ENCODE peak calls at places on chromosomes 13 and 19, in eight cellular contexts. One of them, this sample, is unnamed.

GRCh38 chr13:83881917-83882625 is at the start of gene SLITRK1:
- DNase-seq in type B pancreatic cell: peak; percentile 88
- DNase-seq in pancreas: peak; percentile 84
- DNase-seq in tibial artery: no peak
- DNase-seq in endothelial cell: peak; percentile 96
- DNase-seq in stomach: no peak
- DNase-seq in Calu3: no peak
- DNase-seq in fibroblast of the aortic adventitia: peak; percentile 63
- DNase-seq in this sample: peak; percentile 79

GRCh38 chr13:60759499-60759898 is 362.5 kb downstream of the TDRD3 start:
- DNase-seq in type B pancreatic cell: no peak
- DNase-seq in fibroblast of the aortic adventitia: peak; percentile 4
- DNase-seq in tibial artery: no peak
- DNase-seq in pancreas: peak; percentile 48
- DNase-seq in endothelial cell: peak; percentile 46
- DNase-seq in stomach: peak; percentile 78
- DNase-seq in Calu3: peak; percentile 5
- DNase-seq in this sample: no peak

GRCh38 chr13:51638497-51638871 is 54.2 kb downstream of the WDFY2 start:
- DNase-seq in pancreas: no peak
- DNase-seq in endothelial cell: no peak
- DNase-seq in stomach: no peak
- DNase-seq in Calu3: no peak
- DNase-seq in fibroblast of the aortic adventitia: peak; percentile 63
- DNase-seq in type B pancreatic cell: no peak
- DNase-seq in tibial artery: no peak
- DNase-seq in this sample: no peak

GRCh38 chr13:60584976-60585375 is 188.0 kb downstream of the TDRD3 start:
- DNase-seq in type B pancreatic cell: no peak
- DNase-seq in endothelial cell: no peak
- DNase-seq in tibial artery: peak; percentile 28
- DNase-seq in Calu3: no peak
- DNase-seq in fibroblast of the aortic adventitia: peak; percentile 37
- DNase-seq in stomach: no peak
- DNase-seq in pancreas: no peak
- DNase-seq in this sample: peak; percentile 38

GRCh38 chr13:99376132-99376531 is 68.9 kb upstream of the GPR183 start:
- DNase-seq in pancreas: no peak
- DNase-seq in stomach: no peak
- DNase-seq in type B pancreatic cell: no peak
- DNase-seq in endothelial cell: no peak
- DNase-seq in fibroblast of the aortic adventitia: no peak
- DNase-seq in tibial artery: peak; percentile 44
- DNase-seq in Calu3: no peak
- DNase-seq in this sample: no peak

GRCh38 chr13:76812206-76812882 is 73.9 kb downstream of the KCTD12 start:
- DNase-seq in type B pancreatic cell: no peak
- DNase-seq in fibroblast of the aortic adventitia: peak; percentile 91
- DNase-seq in Calu3: no peak
- DNase-seq in stomach: no peak
- DNase-seq in endothelial cell: no peak
- DNase-seq in pancreas: no peak
- DNase-seq in tibial artery: peak; percentile 65
- DNase-seq in this sample: peak; percentile 28

GRCh38 chr19:10137751-10138682 is 18.3 kb upstream of the EIF3G start:
- DNase-seq in pancreas: no peak
- DNase-seq in endothelial cell: no peak
- DNase-seq in fibroblast of the aortic adventitia: no peak
- DNase-seq in stomach: no peak
- DNase-seq in type B pancreatic cell: no peak
- DNase-seq in tibial artery: no peak
- DNase-seq in Calu3: no peak
- DNase-seq in this sample: no peak

GRCh38 chr13:94233401-94233800 is 246.1 kb downstream of the DCT start:
- DNase-seq in fibroblast of the aortic adventitia: peak; percentile 95
- DNase-seq in pancreas: no peak
- DNase-seq in type B pancreatic cell: no peak
- DNase-seq in Calu3: no peak
- DNase-seq in tibial artery: peak; percentile 25
- DNase-seq in endothelial cell: no peak
- DNase-seq in stomach: no peak
- DNase-seq in this sample: no peak

GRCh38 chr13:96994030-96994848 is at the start of gene OXGR1:
- DNase-seq in endothelial cell: no peak
- DNase-seq in fibroblast of the aortic adventitia: no peak
- DNase-seq in pancreas: no peak
- DNase-seq in tibial artery: no peak
- DNase-seq in stomach: no peak
- DNase-seq in type B pancreatic cell: no peak
- DNase-seq in Calu3: no peak
- DNase-seq in this sample: peak; percentile 19

GRCh38 chr13:36328821-36329220 is 17.4 kb downstream of the SPART start:
- DNase-seq in type B pancreatic cell: no peak
- DNase-seq in stomach: no peak
- DNase-seq in pancreas: no peak
- DNase-seq in fibroblast of the aortic adventitia: no peak
- DNase-seq in Calu3: no peak
- DNase-seq in endothelial cell: no peak
- DNase-seq in tibial artery: no peak
- DNase-seq in this sample: no peak

GRCh38 chr19:13396256-13397080 is 109.8 kb downstream of the CACNA1A start:
- DNase-seq in pancreas: peak; percentile 30
- DNase-seq in Calu3: peak; percentile 16
- DNase-seq in tibial artery: peak; percentile 51
- DNase-seq in type B pancreatic cell: no peak
- DNase-seq in endothelial cell: peak; percentile 64
- DNase-seq in fibroblast of the aortic adventitia: peak; percentile 74
- DNase-seq in stomach: no peak
- DNase-seq in this sample: peak; percentile 73

GRCh38 chr19:5444431-5444830 is 10.8 kb upstream of the ZNRF4 start:
- DNase-seq in endothelial cell: no peak
- DNase-seq in Calu3: no peak
- DNase-seq in stomach: no peak
- DNase-seq in type B pancreatic cell: no peak
- DNase-seq in fibroblast of the aortic adventitia: no peak
- DNase-seq in pancreas: no peak
- DNase-seq in tibial artery: no peak
- DNase-seq in this sample: no peak

GRCh38 chr19:23991170-23991569 is 76.5 kb downstream of the ZNF726 start:
- DNase-seq in fibroblast of the aortic adventitia: peak; percentile 4
- DNase-seq in type B pancreatic cell: no peak
- DNase-seq in tibial artery: no peak
- DNase-seq in stomach: peak; percentile 83
- DNase-seq in pancreas: peak; percentile 16
- DNase-seq in Calu3: peak; percentile 27
- DNase-seq in endothelial cell: no peak
- DNase-seq in this sample: no peak

GRCh38 chr13:43572601-43573360 is 214.0 kb downstream of the ENOX1 start:
- DNase-seq in stomach: no peak
- DNase-seq in Calu3: no peak
- DNase-seq in type B pancreatic cell: no peak
- DNase-seq in endothelial cell: no peak
- DNase-seq in fibroblast of the aortic adventitia: peak; percentile 21
- DNase-seq in tibial artery: no peak
- DNase-seq in pancreas: no peak
- DNase-seq in this sample: no peak

GRCh38 chr13:79522583-79522982 is 41.6 kb downstream of the NDFIP2 start:
- DNase-seq in Calu3: no peak
- DNase-seq in stomach: no peak
- DNase-seq in type B pancreatic cell: no peak
- DNase-seq in tibial artery: no peak
- DNase-seq in endothelial cell: no peak
- DNase-seq in pancreas: no peak
- DNase-seq in fibroblast of the aortic adventitia: peak; percentile 41
- DNase-seq in this sample: no peak

GRCh38 chr19:4861147-4861546 is 6.3 kb downstream of the PLIN3 start:
- DNase-seq in tibial artery: no peak
- DNase-seq in pancreas: no peak
- DNase-seq in endothelial cell: no peak
- DNase-seq in Calu3: peak; percentile 76
- DNase-seq in fibroblast of the aortic adventitia: no peak
- DNase-seq in type B pancreatic cell: no peak
- DNase-seq in stomach: peak; percentile 58
- DNase-seq in this sample: no peak

DNA sequence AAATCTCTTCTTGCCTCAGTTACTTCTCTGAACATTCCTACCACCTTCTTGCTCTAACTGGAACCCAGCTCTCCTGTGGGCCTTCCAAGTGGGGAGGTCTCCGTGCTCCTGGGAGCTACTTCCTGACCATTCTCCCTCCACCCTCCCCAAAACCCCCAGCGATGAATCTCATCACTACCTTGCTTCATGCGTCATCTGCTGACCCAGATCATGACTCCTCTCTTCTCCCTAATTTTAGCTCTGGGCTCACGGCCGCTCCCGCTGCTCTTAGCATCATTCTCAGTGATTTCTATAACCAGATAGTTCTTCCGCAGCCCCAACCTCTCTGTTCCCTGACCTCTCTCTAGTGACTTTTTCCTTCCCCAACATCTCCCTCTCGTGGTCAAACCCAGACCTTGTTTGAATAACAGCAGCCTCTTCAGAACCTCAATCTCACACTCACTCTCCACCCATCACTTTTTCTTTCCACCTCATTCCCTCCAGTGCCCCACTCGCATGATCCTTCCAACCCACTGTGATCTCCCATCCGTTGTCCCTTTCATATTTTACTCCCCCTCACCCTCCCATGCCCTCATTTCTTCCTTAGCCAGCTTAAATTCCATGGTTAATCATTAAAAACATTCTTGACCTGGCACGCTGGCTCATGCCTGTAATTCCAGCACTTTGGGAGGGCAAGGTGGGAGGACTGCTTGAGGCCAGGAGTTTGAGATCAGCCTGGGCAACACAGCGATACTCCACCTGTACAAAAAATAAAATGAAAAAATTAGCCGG is 21.8 kb downstream of the MRPS12 start:
- DNase-seq in tibial artery: no peak
- DNase-seq in pancreas: peak; percentile 44
- DNase-seq in stomach: peak; percentile 39
- DNase-seq in endothelial cell: peak; percentile 53
- DNase-seq in type B pancreatic cell: no peak
- DNase-seq in fibroblast of the aortic adventitia: no peak
- DNase-seq in Calu3: peak; percentile 77
- DNase-seq in this sample: peak; percentile 45
- TF ChIP-seq CTCF in tibial artery: no peak
- TF ChIP-seq CTCF in pancreas: no peak
- TF ChIP-seq CTCF in stomach: peak; percentile 69
- TF ChIP-seq CTCF in endothelial cell: peak; percentile 26
- TF ChIP-seq CTCF in type B pancreatic cell: peak; percentile 72
- TF ChIP-seq CTCF in fibroblast of the aortic adventitia: no peak
- TF ChIP-seq CTCF in Calu3: peak; percentile 47
- TF ChIP-seq CTCF in this sample: peak; percentile 35

GRCh38 chr19:36528194-36528920 is at the start of gene ZNF260:
- DNase-seq in Calu3: peak; percentile 95
- DNase-seq in tibial artery: peak; percentile 97
- DNase-seq in endothelial cell: peak; percentile 95
- DNase-seq in fibroblast of the aortic adventitia: peak; percentile 98
- DNase-seq in pancreas: peak; percentile 96
- DNase-seq in stomach: peak; percentile 97
- DNase-seq in type B pancreatic cell: peak; percentile 97
- DNase-seq in this sample: peak; percentile 97
- TF ChIP-seq CTCF in Calu3: no peak
- TF ChIP-seq CTCF in tibial artery: no peak
- TF ChIP-seq CTCF in endothelial cell: no peak
- TF ChIP-seq CTCF in fibroblast of the aortic adventitia: no peak
- TF ChIP-seq CTCF in pancreas: no peak
- TF ChIP-seq CTCF in stomach: no peak
- TF ChIP-seq CTCF in type B pancreatic cell: no peak
- TF ChIP-seq CTCF in this sample: no peak

GRCh38 chr19:46579286-46579944 is 21.7 kb upstream of the CALM3 start:
- DNase-seq in Calu3: no peak
- DNase-seq in tibial artery: no peak
- DNase-seq in pancreas: no peak
- DNase-seq in type B pancreatic cell: no peak
- DNase-seq in fibroblast of the aortic adventitia: no peak
- DNase-seq in endothelial cell: peak; percentile 73
- DNase-seq in stomach: no peak
- DNase-seq in this sample: peak; percentile 82
- TF ChIP-seq CTCF in Calu3: no peak
- TF ChIP-seq CTCF in tibial artery: peak; percentile 18
- TF ChIP-seq CTCF in pancreas: no peak
- TF ChIP-seq CTCF in type B pancreatic cell: peak; percentile 68
- TF ChIP-seq CTCF in fibroblast of the aortic adventitia: no peak
- TF ChIP-seq CTCF in endothelial cell: peak; percentile 79
- TF ChIP-seq CTCF in stomach: no peak
- TF ChIP-seq CTCF in this sample: peak; percentile 83

GRCh38 chr19:6737284-6737872 is at the start of gene GPR108:
- DNase-seq in type B pancreatic cell: peak; percentile 100
- DNase-seq in Calu3: peak; percentile 98
- DNase-seq in stomach: peak; percentile 99
- DNase-seq in tibial artery: peak; percentile 100
- DNase-seq in endothelial cell: peak; percentile 99
- DNase-seq in pancreas: peak; percentile 99
- DNase-seq in fibroblast of the aortic adventitia: peak; percentile 100
- DNase-seq in this sample: peak; percentile 99

GRCh38 chr19:6739884-6740588 is 556 bp downstream of the TRIP10 start:
- DNase-seq in tibial artery: no peak
- DNase-seq in endothelial cell: peak; percentile 46
- DNase-seq in fibroblast of the aortic adventitia: no peak
- DNase-seq in pancreas: peak; percentile 51
- DNase-seq in type B pancreatic cell: no peak
- DNase-seq in Calu3: peak; percentile 44
- DNase-seq in stomach: peak; percentile 39
- DNase-seq in this sample: no peak

GRCh38 chr19:6739390-6739883 is at the start of gene TRIP10:
- DNase-seq in pancreas: peak; percentile 89
- DNase-seq in Calu3: peak; percentile 72
- DNase-seq in type B pancreatic cell: no peak
- DNase-seq in endothelial cell: peak; percentile 81
- DNase-seq in tibial artery: peak; percentile 87
- DNase-seq in stomach: peak; percentile 90
- DNase-seq in fibroblast of the aortic adventitia: peak; percentile 78
- DNase-seq in this sample: peak; percentile 83

GRCh38 chr19:6737873-6738725 is 719 bp upstream of the GPR108 start:
- DNase-seq in stomach: peak; percentile 99
- DNase-seq in pancreas: peak; percentile 98
- DNase-seq in Calu3: peak; percentile 80
- DNase-seq in tibial artery: peak; percentile 99
- DNase-seq in endothelial cell: peak; percentile 63
- DNase-seq in type B pancreatic cell: no peak
- DNase-seq in fibroblast of the aortic adventitia: peak; percentile 81
- DNase-seq in this sample: peak; percentile 74

DNA sequence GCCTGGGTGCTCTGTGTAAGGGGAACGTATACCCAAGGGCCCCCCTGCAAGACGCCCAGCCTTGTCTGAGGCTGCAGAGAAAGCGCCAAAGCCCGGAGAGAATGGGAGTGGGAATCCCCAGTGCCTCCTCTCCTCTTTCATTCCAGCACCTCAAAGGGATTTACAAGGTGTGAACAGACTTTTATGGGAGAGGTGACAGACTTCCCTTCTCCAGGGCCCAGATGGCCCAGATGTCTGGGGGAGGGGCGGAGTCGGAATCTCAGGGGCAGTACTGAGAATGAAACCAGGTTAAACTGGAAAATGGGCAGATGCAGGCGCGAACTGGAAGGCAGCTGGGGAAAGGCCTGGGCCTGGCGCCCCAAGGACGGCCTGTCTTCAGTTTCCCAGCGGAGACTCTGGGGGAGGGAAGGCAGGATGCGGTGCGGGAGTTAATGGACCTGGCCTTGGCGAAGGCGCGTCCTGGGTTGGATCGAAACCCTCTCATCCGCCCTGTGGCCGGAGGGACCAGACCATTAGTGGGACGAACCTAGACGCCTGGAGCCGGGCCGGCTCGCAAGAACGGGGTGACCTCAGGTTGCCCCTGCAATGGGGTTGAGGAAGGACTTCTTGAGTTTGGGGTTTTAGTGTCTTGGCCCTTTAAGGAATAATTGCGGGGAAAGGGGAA is 622 bp upstream of the TRIP10 start:
- DNase-seq in pancreas: peak; percentile 67
- DNase-seq in stomach: peak; percentile 32
- DNase-seq in tibial artery: peak; percentile 57
- DNase-seq in Calu3: no peak
- DNase-seq in endothelial cell: peak; percentile 22
- DNase-seq in type B pancreatic cell: no peak
- DNase-seq in fibroblast of the aortic adventitia: no peak
- DNase-seq in this sample: peak; percentile 64
- TF ChIP-seq CTCF in pancreas: no peak
- TF ChIP-seq CTCF in stomach: no peak
- TF ChIP-seq CTCF in tibial artery: no peak
- TF ChIP-seq CTCF in Calu3: no peak
- TF ChIP-seq CTCF in endothelial cell: no peak
- TF ChIP-seq CTCF in type B pancreatic cell: peak; percentile 9
- TF ChIP-seq CTCF in fibroblast of the aortic adventitia: no peak
- TF ChIP-seq CTCF in this sample: no peak

This sample was measured in glutamatergic neuron.